ENCODE peak calls at places on chromosomes 11 and 22, in ten cellular contexts. One of them, this sample, is unnamed.
A peak's percentile ranks its signal among the peaks of the same experiment; 100 is the strongest.

GRCh38 chr11:15073361-15074205 is at the start of gene CALCB:
- DNase-seq in EL: peak; percentile 18
- DNase-seq in NCI-H460: no peak
- DNase-seq in iPS DF 6.9: no peak
- DNase-seq in SJSA1: no peak
- DNase-seq in GM04503: no peak
- DNase-seq in ecto neural progenitor cell: peak; percentile 70
- DNase-seq in ACHN: peak; percentile 4
- DNase-seq in left ventricle myocardium inferior: no peak
- DNase-seq in GM12891: no peak
- DNase-seq in this sample: no peak

GRCh38 chr11:43508511-43508918 is 149.8 kb downstream of the TTC17 start:
- DNase-seq in EL: peak; percentile 71
- DNase-seq in NCI-H460: no peak
- DNase-seq in iPS DF 6.9: no peak
- DNase-seq in SJSA1: no peak
- DNase-seq in GM04503: peak; percentile 53
- DNase-seq in ecto neural progenitor cell: no peak
- DNase-seq in ACHN: no peak
- DNase-seq in left ventricle myocardium inferior: no peak
- DNase-seq in GM12891: no peak
- DNase-seq in this sample: no peak

GRCh38 chr22:33028191-33028700 is 29.9 kb downstream of the SYN3 start:
- DNase-seq in EL: no peak
- DNase-seq in NCI-H460: no peak
- DNase-seq in iPS DF 6.9: no peak
- DNase-seq in SJSA1: no peak
- DNase-seq in GM04503: no peak
- DNase-seq in ecto neural progenitor cell: no peak
- DNase-seq in ACHN: no peak
- DNase-seq in left ventricle myocardium inferior: no peak
- DNase-seq in GM12891: no peak
- DNase-seq in this sample: no peak

GRCh38 chr11:112694813-112695212 is 266.4 kb upstream of the NCAM1 start:
- DNase-seq in EL: no peak
- DNase-seq in NCI-H460: peak; percentile 35
- DNase-seq in iPS DF 6.9: no peak
- DNase-seq in SJSA1: no peak
- DNase-seq in GM04503: no peak
- DNase-seq in ecto neural progenitor cell: no peak
- DNase-seq in ACHN: no peak
- DNase-seq in left ventricle myocardium inferior: no peak
- DNase-seq in GM12891: no peak
- DNase-seq in this sample: no peak

GRCh38 chr22:47618611-47619010 is 856.2 kb downstream of the TBC1D22A start:
- DNase-seq in EL: no peak
- DNase-seq in NCI-H460: no peak
- DNase-seq in iPS DF 6.9: no peak
- DNase-seq in SJSA1: peak; percentile 21
- DNase-seq in GM04503: no peak
- DNase-seq in ecto neural progenitor cell: peak; percentile 21
- DNase-seq in ACHN: no peak
- DNase-seq in left ventricle myocardium inferior: no peak
- DNase-seq in GM12891: no peak
- DNase-seq in this sample: no peak

GRCh38 chr11:77654770-77655434 is 17.3 kb upstream of the CLNS1A start:
- DNase-seq in EL: peak; percentile 63
- DNase-seq in NCI-H460: no peak
- DNase-seq in iPS DF 6.9: no peak
- DNase-seq in SJSA1: no peak
- DNase-seq in GM04503: no peak
- DNase-seq in ecto neural progenitor cell: no peak
- DNase-seq in ACHN: no peak
- DNase-seq in left ventricle myocardium inferior: no peak
- DNase-seq in GM12891: no peak
- DNase-seq in this sample: no peak

GRCh38 chr22:25557218-25557617 is 7.3 kb upstream of the GRK3 start:
- DNase-seq in EL: no peak
- DNase-seq in NCI-H460: no peak
- DNase-seq in iPS DF 6.9: no peak
- DNase-seq in SJSA1: no peak
- DNase-seq in GM04503: no peak
- DNase-seq in ecto neural progenitor cell: no peak
- DNase-seq in ACHN: no peak
- DNase-seq in left ventricle myocardium inferior: no peak
- DNase-seq in GM12891: no peak
- DNase-seq in this sample: no peak

GRCh38 chr11:35134403-35135126 is 4.4 kb upstream of the CD44 start:
- DNase-seq in EL: no peak
- DNase-seq in NCI-H460: no peak
- DNase-seq in iPS DF 6.9: no peak
- DNase-seq in SJSA1: no peak
- DNase-seq in GM04503: no peak
- DNase-seq in ecto neural progenitor cell: no peak
- DNase-seq in ACHN: no peak
- DNase-seq in left ventricle myocardium inferior: no peak
- DNase-seq in GM12891: no peak
- DNase-seq in this sample: no peak

GRCh38 chr11:126886085-126886484 is 114.5 kb downstream of the KIRREL3 start:
- DNase-seq in EL: no peak
- DNase-seq in NCI-H460: no peak
- DNase-seq in iPS DF 6.9: no peak
- DNase-seq in SJSA1: no peak
- DNase-seq in GM04503: no peak
- DNase-seq in ecto neural progenitor cell: no peak
- DNase-seq in ACHN: no peak
- DNase-seq in left ventricle myocardium inferior: no peak
- DNase-seq in GM12891: no peak
- DNase-seq in this sample: no peak

GRCh38 chr22:49689858-49690257 is 137.8 kb downstream of the BRD1 start:
- DNase-seq in EL: no peak
- DNase-seq in NCI-H460: no peak
- DNase-seq in iPS DF 6.9: no peak
- DNase-seq in SJSA1: peak; percentile 46
- DNase-seq in GM04503: no peak
- DNase-seq in ecto neural progenitor cell: no peak
- DNase-seq in ACHN: no peak
- DNase-seq in left ventricle myocardium inferior: no peak
- DNase-seq in GM12891: no peak
- DNase-seq in this sample: no peak

GRCh38 chr11:2580444-2581050 is 119.2 kb downstream of the KCNQ1OT1 start:
- DNase-seq in EL: no peak
- DNase-seq in NCI-H460: no peak
- DNase-seq in iPS DF 6.9: no peak
- DNase-seq in SJSA1: peak; percentile 52
- DNase-seq in GM04503: no peak
- DNase-seq in ecto neural progenitor cell: peak; percentile 45
- DNase-seq in ACHN: no peak
- DNase-seq in left ventricle myocardium inferior: peak; percentile 9
- DNase-seq in GM12891: no peak
- DNase-seq in this sample: no peak

GRCh38 chr22:38462960-38463784 is 4.7 kb upstream of the KDELR3 start:
- DNase-seq in EL: no peak
- DNase-seq in NCI-H460: no peak
- DNase-seq in iPS DF 6.9: no peak
- DNase-seq in SJSA1: no peak
- DNase-seq in GM04503: no peak
- DNase-seq in ecto neural progenitor cell: peak; percentile 85
- DNase-seq in ACHN: no peak
- DNase-seq in left ventricle myocardium inferior: peak; percentile 75
- DNase-seq in GM12891: no peak
- DNase-seq in this sample: peak; percentile 77

GRCh38 chr22:38448945-38449745 is 5.9 kb downstream of the KCNJ4 start:
- DNase-seq in EL: no peak
- DNase-seq in NCI-H460: no peak
- DNase-seq in iPS DF 6.9: no peak
- DNase-seq in SJSA1: no peak
- DNase-seq in GM04503: no peak
- DNase-seq in ecto neural progenitor cell: no peak
- DNase-seq in ACHN: no peak
- DNase-seq in left ventricle myocardium inferior: peak; percentile 69
- DNase-seq in GM12891: no peak
- DNase-seq in this sample: no peak

GRCh38 chr11:56841210-56841810 is 92.8 kb upstream of the OR9G4 start:
- DNase-seq in EL: peak; percentile 47
- DNase-seq in NCI-H460: peak; percentile 33
- DNase-seq in iPS DF 6.9: peak; percentile 33
- DNase-seq in SJSA1: no peak
- DNase-seq in GM04503: peak; percentile 18
- DNase-seq in ecto neural progenitor cell: peak; percentile 50
- DNase-seq in ACHN: peak; percentile 50
- DNase-seq in left ventricle myocardium inferior: no peak
- DNase-seq in GM12891: peak; percentile 8
- DNase-seq in this sample: peak; percentile 52

GRCh38 chr22:46057206-46057605 is 80.2 kb upstream of the WNT7B start:
- DNase-seq in EL: peak; percentile 55
- DNase-seq in NCI-H460: no peak
- DNase-seq in iPS DF 6.9: no peak
- DNase-seq in SJSA1: no peak
- DNase-seq in GM04503: no peak
- DNase-seq in ecto neural progenitor cell: no peak
- DNase-seq in ACHN: no peak
- DNase-seq in left ventricle myocardium inferior: peak; percentile 27
- DNase-seq in GM12891: no peak
- DNase-seq in this sample: no peak

GRCh38 chr22:49197986-49198704 is 629.5 kb downstream of the BRD1 start:
- DNase-seq in EL: no peak
- DNase-seq in NCI-H460: no peak
- DNase-seq in iPS DF 6.9: no peak
- DNase-seq in SJSA1: peak; percentile 34
- DNase-seq in GM04503: no peak
- DNase-seq in ecto neural progenitor cell: peak; percentile 32
- DNase-seq in ACHN: no peak
- DNase-seq in left ventricle myocardium inferior: no peak
- DNase-seq in GM12891: no peak
- DNase-seq in this sample: no peak

GRCh38 chr22:45101828-45102227 is 61.9 kb upstream of the NUP50 start:
- DNase-seq in EL: peak; percentile 70
- DNase-seq in NCI-H460: no peak
- DNase-seq in iPS DF 6.9: peak; percentile 73
- DNase-seq in SJSA1: no peak
- DNase-seq in GM04503: no peak
- DNase-seq in ecto neural progenitor cell: peak; percentile 69
- DNase-seq in ACHN: peak; percentile 24
- DNase-seq in left ventricle myocardium inferior: peak; percentile 21
- DNase-seq in GM12891: no peak
- DNase-seq in this sample: peak; percentile 67

GRCh38 chr11:95229199-95230053 is 1.6 kb downstream of the SESN3 start:
- DNase-seq in EL: no peak
- DNase-seq in NCI-H460: no peak
- DNase-seq in iPS DF 6.9: no peak
- DNase-seq in SJSA1: no peak
- DNase-seq in GM04503: no peak
- DNase-seq in ecto neural progenitor cell: no peak
- DNase-seq in ACHN: no peak
- DNase-seq in left ventricle myocardium inferior: no peak
- DNase-seq in GM12891: no peak
- DNase-seq in this sample: no peak

GRCh38 chr11:27820249-27820648 is 120.0 kb upstream of the BDNF start:
- DNase-seq in EL: peak; percentile 26
- DNase-seq in NCI-H460: no peak
- DNase-seq in iPS DF 6.9: no peak
- DNase-seq in SJSA1: no peak
- DNase-seq in GM04503: peak; percentile 24
- DNase-seq in ecto neural progenitor cell: no peak
- DNase-seq in ACHN: no peak
- DNase-seq in left ventricle myocardium inferior: no peak
- DNase-seq in GM12891: no peak
- DNase-seq in this sample: no peak

GRCh38 chr11:71079795-71080194 is 172.6 kb downstream of the SHANK2 start:
- DNase-seq in EL: no peak
- DNase-seq in NCI-H460: no peak
- DNase-seq in iPS DF 6.9: no peak
- DNase-seq in SJSA1: no peak
- DNase-seq in GM04503: no peak
- DNase-seq in ecto neural progenitor cell: no peak
- DNase-seq in ACHN: no peak
- DNase-seq in left ventricle myocardium inferior: no peak
- DNase-seq in GM12891: no peak
- DNase-seq in this sample: no peak

GRCh38 chr11:34044664-34045485 is 6.7 kb upstream of the CAPRIN1 start:
- DNase-seq in EL: peak; percentile 87
- DNase-seq in NCI-H460: peak; percentile 55
- DNase-seq in iPS DF 6.9: no peak
- DNase-seq in SJSA1: peak; percentile 72
- DNase-seq in GM04503: peak; percentile 41
- DNase-seq in ecto neural progenitor cell: peak; percentile 56
- DNase-seq in ACHN: no peak
- DNase-seq in left ventricle myocardium inferior: no peak
- DNase-seq in GM12891: no peak
- DNase-seq in this sample: no peak

GRCh38 chr11:45048870-45049825 is 97.3 kb upstream of the PRDM11 start:
- DNase-seq in EL: no peak
- DNase-seq in NCI-H460: no peak
- DNase-seq in iPS DF 6.9: no peak
- DNase-seq in SJSA1: no peak
- DNase-seq in GM04503: no peak
- DNase-seq in ecto neural progenitor cell: no peak
- DNase-seq in ACHN: no peak
- DNase-seq in left ventricle myocardium inferior: peak; percentile 35
- DNase-seq in GM12891: no peak
- DNase-seq in this sample: no peak